ENCODE peak calls at places on chromosomes 6 and 20, in six cellular contexts. One of them, this sample, is unnamed.

GRCh38 chr6:158843751-158844683 is 24.8 kb upstream of the EZR start:
- DNase-seq in uterus: no peak
- DNase-seq in gastrocnemius medialis: no peak
- DNase-seq in prostate gland: no peak
- DNase-seq in transverse colon: no peak
- DNase-seq in ovary: no peak
- DNase-seq in this sample: no peak

GRCh38 chr20:51768759-51769517 is 748 bp upstream of the ATP9A start:
- DNase-seq in ovary: peak; percentile 53
- DNase-seq in prostate gland: no peak
- DNase-seq in gastrocnemius medialis: no peak
- DNase-seq in uterus: no peak
- DNase-seq in transverse colon: no peak
- DNase-seq in this sample: peak; percentile 64

GRCh38 chr6:131362070-131362469 is 211.0 kb upstream of the ARG1 start:
- DNase-seq in transverse colon: no peak
- DNase-seq in gastrocnemius medialis: no peak
- DNase-seq in uterus: no peak
- DNase-seq in prostate gland: no peak
- DNase-seq in ovary: no peak
- DNase-seq in this sample: no peak

GRCh38 chr6:42988486-42989020 is 4.2 kb downstream of the PPP2R5D start:
- DNase-seq in gastrocnemius medialis: peak; percentile 31
- DNase-seq in uterus: no peak
- DNase-seq in prostate gland: no peak
- DNase-seq in transverse colon: no peak
- DNase-seq in ovary: no peak
- DNase-seq in this sample: no peak

GRCh38 chr6:122452509-122452908 is 19.1 kb downstream of the SERINC1 start:
- DNase-seq in gastrocnemius medialis: no peak
- DNase-seq in transverse colon: no peak
- DNase-seq in uterus: no peak
- DNase-seq in prostate gland: no peak
- DNase-seq in ovary: no peak
- DNase-seq in this sample: no peak

GRCh38 chr20:59042151-59042795 is at the start of gene PRELID3B:
- DNase-seq in ovary: no peak
- DNase-seq in transverse colon: peak; percentile 64
- DNase-seq in uterus: no peak
- DNase-seq in gastrocnemius medialis: peak; percentile 26
- DNase-seq in prostate gland: no peak
- DNase-seq in this sample: no peak

GRCh38 chr6:168060521-168060931 is 18.5 kb downstream of the FRMD1 start:
- DNase-seq in uterus: peak; percentile 40
- DNase-seq in ovary: peak; percentile 80
- DNase-seq in gastrocnemius medialis: peak; percentile 26
- DNase-seq in prostate gland: peak; percentile 56
- DNase-seq in transverse colon: peak; percentile 80
- DNase-seq in this sample: no peak

GRCh38 chr20:37749620-37750403 is 56.0 kb downstream of the CTNNBL1 start:
- DNase-seq in ovary: no peak
- DNase-seq in gastrocnemius medialis: no peak
- DNase-seq in prostate gland: no peak
- DNase-seq in uterus: no peak
- DNase-seq in transverse colon: no peak
- DNase-seq in this sample: no peak

GRCh38 chr6:130105996-130106704 is 87.8 kb downstream of the L3MBTL3 start:
- DNase-seq in uterus: no peak
- DNase-seq in ovary: no peak
- DNase-seq in transverse colon: no peak
- DNase-seq in gastrocnemius medialis: no peak
- DNase-seq in prostate gland: no peak
- DNase-seq in this sample: no peak

GRCh38 chr6:135974416-135974815 is 122.9 kb downstream of the PDE7B start:
- DNase-seq in transverse colon: no peak
- DNase-seq in gastrocnemius medialis: no peak
- DNase-seq in prostate gland: no peak
- DNase-seq in uterus: no peak
- DNase-seq in ovary: no peak
- DNase-seq in this sample: no peak

GRCh38 chr6:160128125-160128683 is 6.6 kb downstream of the SLC22A1 start:
- DNase-seq in uterus: no peak
- DNase-seq in prostate gland: no peak
- DNase-seq in transverse colon: no peak
- DNase-seq in ovary: no peak
- DNase-seq in gastrocnemius medialis: no peak
- DNase-seq in this sample: no peak

GRCh38 chr6:97399208-97399607 is 116.2 kb upstream of the MMS22L start:
- DNase-seq in ovary: no peak
- DNase-seq in gastrocnemius medialis: no peak
- DNase-seq in uterus: no peak
- DNase-seq in transverse colon: no peak
- DNase-seq in prostate gland: no peak
- DNase-seq in this sample: no peak

GRCh38 chr6:149903938-149904611 is 6.2 kb upstream of the RAET1E start:
- DNase-seq in gastrocnemius medialis: no peak
- DNase-seq in transverse colon: no peak
- DNase-seq in ovary: peak; percentile 3
- DNase-seq in prostate gland: no peak
- DNase-seq in uterus: no peak
- DNase-seq in this sample: peak; percentile 18

GRCh38 chr6:56450376-56450775 is 192.3 kb downstream of the DST start:
- DNase-seq in prostate gland: no peak
- DNase-seq in gastrocnemius medialis: no peak
- DNase-seq in ovary: no peak
- DNase-seq in uterus: no peak
- DNase-seq in transverse colon: no peak
- DNase-seq in this sample: no peak

GRCh38 chr6:134921276-134921979 is 28.5 kb downstream of the ALDH8A1 start:
- DNase-seq in uterus: no peak
- DNase-seq in gastrocnemius medialis: no peak
- DNase-seq in transverse colon: no peak
- DNase-seq in ovary: no peak
- DNase-seq in prostate gland: no peak
- DNase-seq in this sample: no peak

GRCh38 chr6:12014027-12014872 is 2.1 kb downstream of the HIVEP1 start:
- DNase-seq in prostate gland: no peak
- DNase-seq in ovary: no peak
- DNase-seq in gastrocnemius medialis: no peak
- DNase-seq in uterus: no peak
- DNase-seq in transverse colon: no peak
- DNase-seq in this sample: no peak

GRCh38 chr6:81859884-81860283 is 107.4 kb upstream of the TENT5A start:
- DNase-seq in gastrocnemius medialis: no peak
- DNase-seq in uterus: no peak
- DNase-seq in ovary: peak; percentile 61
- DNase-seq in transverse colon: no peak
- DNase-seq in prostate gland: no peak
- DNase-seq in this sample: peak; percentile 71

GRCh38 chr6:21595951-21596378 is 2.4 kb downstream of the SOX4 start:
- DNase-seq in uterus: peak; percentile 40
- DNase-seq in transverse colon: peak; percentile 23
- DNase-seq in prostate gland: no peak
- DNase-seq in gastrocnemius medialis: no peak
- DNase-seq in ovary: peak; percentile 67
- DNase-seq in this sample: no peak

GRCh38 chr20:4375881-4376280 is 345.8 kb upstream of the PRND start:
- DNase-seq in uterus: no peak
- DNase-seq in gastrocnemius medialis: no peak
- DNase-seq in prostate gland: no peak
- DNase-seq in ovary: no peak
- DNase-seq in transverse colon: no peak
- DNase-seq in this sample: no peak

GRCh38 chr20:38604873-38605303 is 3.3 kb downstream of the ARHGAP40 start:
- DNase-seq in transverse colon: no peak
- DNase-seq in ovary: no peak
- DNase-seq in prostate gland: peak; percentile 89
- DNase-seq in gastrocnemius medialis: no peak
- DNase-seq in uterus: no peak
- DNase-seq in this sample: no peak

GRCh38 chr20:32638848-32639247 is 34.9 kb downstream of the C20orf203 start:
- DNase-seq in uterus: no peak
- DNase-seq in prostate gland: no peak
- DNase-seq in transverse colon: no peak
- DNase-seq in ovary: peak; percentile 74
- DNase-seq in gastrocnemius medialis: no peak
- DNase-seq in this sample: no peak

GRCh38 chr6:53728570-53729194 is 63.1 kb upstream of the KLHL31 start:
- DNase-seq in transverse colon: peak; percentile 58
- DNase-seq in uterus: peak; percentile 40
- DNase-seq in gastrocnemius medialis: peak; percentile 27
- DNase-seq in ovary: peak; percentile 57
- DNase-seq in prostate gland: peak; percentile 21
- DNase-seq in this sample: no peak

GRCh38 chr6:166938150-166938549 is 18.2 kb downstream of the RNASET2 start:
- DNase-seq in transverse colon: no peak
- DNase-seq in ovary: no peak
- DNase-seq in uterus: no peak
- DNase-seq in prostate gland: no peak
- DNase-seq in gastrocnemius medialis: no peak
- DNase-seq in this sample: no peak

GRCh38 chr6:7881765-7882500 is 28.7 kb downstream of the TXNDC5 start:
- DNase-seq in ovary: no peak
- DNase-seq in uterus: no peak
- DNase-seq in transverse colon: no peak
- DNase-seq in gastrocnemius medialis: no peak
- DNase-seq in prostate gland: no peak
- DNase-seq in this sample: no peak

GRCh38 chr6:45423111-45423900 is 45.6 kb upstream of the SUPT3H start:
- DNase-seq in transverse colon: peak; percentile 33
- DNase-seq in prostate gland: peak; percentile 14
- DNase-seq in ovary: peak; percentile 65
- DNase-seq in uterus: peak; percentile 36
- DNase-seq in gastrocnemius medialis: peak; percentile 27
- DNase-seq in this sample: peak; percentile 69

GRCh38 chr6:160972111-160972510 is 19.5 kb upstream of the MAP3K4 start:
- DNase-seq in ovary: no peak
- DNase-seq in gastrocnemius medialis: no peak
- DNase-seq in prostate gland: no peak
- DNase-seq in transverse colon: no peak
- DNase-seq in uterus: no peak
- DNase-seq in this sample: no peak

GRCh38 chr20:47515843-47516242 is 14.2 kb downstream of the NCOA3 start:
- DNase-seq in ovary: no peak
- DNase-seq in gastrocnemius medialis: no peak
- DNase-seq in transverse colon: no peak
- DNase-seq in prostate gland: no peak
- DNase-seq in uterus: no peak
- DNase-seq in this sample: no peak

GRCh38 chr6:37889015-37889885 is 69.7 kb downstream of the ZFAND3 start:
- DNase-seq in ovary: no peak
- DNase-seq in gastrocnemius medialis: no peak
- DNase-seq in uterus: no peak
- DNase-seq in transverse colon: no peak
- DNase-seq in prostate gland: no peak
- DNase-seq in this sample: no peak

GRCh38 chr6:49551126-49551865 is 828 bp downstream of the C6orf141 start:
- DNase-seq in gastrocnemius medialis: no peak
- DNase-seq in ovary: no peak
- DNase-seq in prostate gland: no peak
- DNase-seq in transverse colon: peak; percentile 25
- DNase-seq in uterus: no peak
- DNase-seq in this sample: peak; percentile 58

GRCh38 chr6:119133400-119133799 is 54.9 kb upstream of the FAM184A start:
- DNase-seq in gastrocnemius medialis: no peak
- DNase-seq in prostate gland: no peak
- DNase-seq in transverse colon: no peak
- DNase-seq in ovary: no peak
- DNase-seq in uterus: no peak
- DNase-seq in this sample: no peak

GRCh38 chr20:64238851-64239387 is 16.6 kb upstream of the PCMTD2 start:
- DNase-seq in gastrocnemius medialis: no peak
- DNase-seq in prostate gland: no peak
- DNase-seq in ovary: peak; percentile 14
- DNase-seq in transverse colon: no peak
- DNase-seq in uterus: no peak
- DNase-seq in this sample: no peak
- TF ChIP-seq POLR2A in gastrocnemius medialis: no peak
- TF ChIP-seq POLR2A in prostate gland: no peak
- TF ChIP-seq POLR2A in ovary: no peak
- TF ChIP-seq POLR2A in transverse colon: no peak
- TF ChIP-seq POLR2A in uterus: no peak
- TF ChIP-seq POLR2A in this sample: no peak

DNA sequence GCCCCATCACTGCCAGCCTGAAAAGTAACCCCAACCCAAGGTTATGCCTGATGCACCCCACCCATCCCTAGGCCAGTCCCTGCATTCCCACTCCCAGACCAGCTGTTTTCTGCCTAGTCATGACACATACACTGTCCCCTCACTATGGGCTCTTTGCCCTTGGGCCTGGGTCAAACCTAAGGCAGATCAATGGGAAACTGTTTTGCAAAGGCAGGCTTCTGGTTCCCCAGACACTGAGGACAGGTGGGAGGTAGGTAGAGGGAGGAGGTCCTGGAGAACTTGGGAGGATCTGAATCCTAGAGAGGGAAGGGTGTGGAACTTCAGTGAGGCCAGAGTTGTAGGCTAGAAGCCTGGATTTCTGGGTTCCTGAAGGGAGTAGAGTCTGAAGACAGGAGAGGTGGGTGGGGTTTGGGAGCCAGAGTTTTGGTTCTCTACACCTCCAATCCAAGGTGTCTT is 2.1 kb downstream of the CLIC1 start:
- DNase-seq in prostate gland: no peak
- DNase-seq in ovary: no peak
- DNase-seq in gastrocnemius medialis: no peak
- DNase-seq in uterus: no peak
- DNase-seq in transverse colon: no peak
- DNase-seq in this sample: no peak
- H3K27ac ChIP-seq in prostate gland: peak overlapping the region; percentile 98
- H3K27ac ChIP-seq in ovary: peak overlapping the region; percentile 90
- H3K27ac ChIP-seq in gastrocnemius medialis: peak overlapping the region; percentile 82
- H3K27ac ChIP-seq in uterus: peak overlapping the region; percentile 86
- H3K27ac ChIP-seq in transverse colon: peak overlapping the region; percentile 96
- H3K27ac ChIP-seq in this sample: peak overlapping the region; percentile 89

DNA sequence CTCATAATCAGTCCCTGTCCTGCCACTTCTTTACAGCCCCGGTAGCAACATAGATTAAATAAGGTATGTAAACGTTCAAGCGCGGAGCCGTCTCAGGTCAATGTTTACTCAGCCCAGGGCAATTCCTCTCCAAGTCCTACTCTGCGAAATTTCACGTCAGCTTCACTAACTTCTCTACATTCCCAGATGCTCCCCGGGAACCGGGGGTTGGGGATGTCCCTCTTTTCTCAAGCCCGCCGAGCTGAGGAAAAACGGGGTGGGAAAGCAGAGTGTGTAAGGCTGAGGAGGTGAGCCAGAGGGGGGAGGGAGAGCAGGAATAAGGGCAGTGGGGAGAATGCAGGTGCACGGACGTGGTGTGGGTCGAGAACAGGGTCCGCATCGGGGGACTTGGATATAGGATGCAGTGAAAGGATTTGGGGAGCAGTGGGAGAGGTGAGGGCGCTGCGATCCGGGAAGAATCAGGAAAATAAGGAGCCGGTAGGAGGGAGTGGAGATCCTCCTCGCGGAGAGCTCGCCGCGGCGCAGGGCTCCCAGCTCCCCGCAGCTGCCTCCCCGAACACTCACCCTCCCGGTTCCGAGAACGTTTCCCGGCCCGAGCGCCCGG is 469 bp upstream of the TP53INP2 start:
- DNase-seq in transverse colon: peak; percentile 58
- DNase-seq in prostate gland: peak; percentile 71
- DNase-seq in gastrocnemius medialis: no peak
- DNase-seq in uterus: no peak
- DNase-seq in ovary: no peak
- DNase-seq in this sample: no peak
- TF ChIP-seq CTCF in transverse colon: no peak
- TF ChIP-seq CTCF in prostate gland: no peak
- TF ChIP-seq CTCF in gastrocnemius medialis: no peak
- TF ChIP-seq CTCF in uterus: no peak
- TF ChIP-seq CTCF in ovary: no peak
- TF ChIP-seq CTCF in this sample: no peak

GRCh38 chr6:44126320-44127149 is 717 bp downstream of the MRPL14 start:
- DNase-seq in transverse colon: peak; percentile 60
- DNase-seq in uterus: peak; percentile 60
- DNase-seq in gastrocnemius medialis: peak; percentile 80
- DNase-seq in prostate gland: peak; percentile 40
- DNase-seq in ovary: peak; percentile 73
- DNase-seq in this sample: no peak
- TF ChIP-seq POLR2A in transverse colon: peak; percentile 55
- TF ChIP-seq POLR2A in uterus: no peak
- TF ChIP-seq POLR2A in gastrocnemius medialis: peak; percentile 57
- TF ChIP-seq POLR2A in prostate gland: peak; percentile 7
- TF ChIP-seq POLR2A in ovary: no peak
- TF ChIP-seq POLR2A in this sample: no peak

This sample was measured in suprapubic skin.